ENCODE peak calls at places on chromosomes 2 and 18, in seven cellular contexts. W, R, D, E, F, T and K are unnamed samples.
A peak's percentile ranks its signal among the peaks of the same experiment; 100 is the strongest.

GRCh38 chr18:46485675-46486200 is 171.3 kb downstream of the LOXHD1 start:
- DNase-seq in W (no peak), R (no peak), D (no peak), E (no peak), F (no peak), T (no peak), K (peak; percentile 54)

GRCh38 chr2:62785216-62785615 is 79.7 kb downstream of the EHBP1 start:
- DNase-seq in W (no peak), R (no peak), D (no peak), E (no peak), F (no peak), T (no peak), K (peak; percentile 29)

GRCh38 chr18:56702946-56703345 is 51.8 kb downstream of the WDR7 start:
- DNase-seq in W (peak; percentile 22), R (peak; percentile 49), D (no peak), E (no peak), F (peak; percentile 35), T (peak; percentile 65), K (peak; percentile 62)

GRCh38 chr2:239983004-239983778 is 42.0 kb downstream of the NDUFA10 start:
- DNase-seq in W (no peak), R (no peak), D (no peak), E (no peak), F (no peak), T (no peak), K (no peak)

GRCh38 chr2:130390460-130391057 is 34.7 kb downstream of the PTPN18 start:
- DNase-seq in W (peak; percentile 71), R (no peak), D (peak; percentile 64), E (no peak), F (no peak), T (no peak), K (no peak)

GRCh38 chr2:120316528-120317179 is 29.3 kb upstream of the INHBB start:
- DNase-seq in W (no peak), R (no peak), D (no peak), E (no peak), F (no peak), T (no peak), K (no peak)

GRCh38 chr2:134866498-134867099 is 28.2 kb downstream of the ACMSD start:
- DNase-seq in W (no peak), R (no peak), D (no peak), E (no peak), F (no peak), T (no peak), K (peak; percentile 84)

GRCh38 chr18:76364282-76365259 is 130.5 kb downstream of the ZNF516 start:
- DNase-seq in W (no peak), R (no peak), D (no peak), E (no peak), F (no peak), T (no peak), K (no peak)

GRCh38 chr2:183995632-183996031 is 602.7 kb upstream of the ZNF804A start:
- DNase-seq in W (no peak), R (no peak), D (no peak), E (no peak), F (no peak), T (no peak), K (peak; percentile 15)

GRCh38 chr2:145402706-145403277 is 882.9 kb upstream of the ZEB2 start:
- DNase-seq in W (no peak), R (no peak), D (no peak), E (no peak), F (no peak), T (no peak), K (peak; percentile 35)

GRCh38 chr2:174873457-174873856 is 109.2 kb upstream of the CHRNA1 start:
- DNase-seq in W (no peak), R (peak; percentile 16), D (no peak), E (no peak), F (no peak), T (peak; percentile 38), K (no peak)

GRCh38 chr2:220891405-220891804 is 680.7 kb downstream of the EPHA4 start:
- DNase-seq in W (no peak), R (peak; percentile 60), D (no peak), E (no peak), F (no peak), T (peak; percentile 63), K (peak; percentile 94)

GRCh38 chr2:74014813-74015212 is 30.1 kb downstream of the TET3 start:
- DNase-seq in W (no peak), R (no peak), D (no peak), E (no peak), F (no peak), T (no peak), K (no peak)

GRCh38 chr2:160315337-160315736 is 115.3 kb upstream of the ITGB6 start:
- DNase-seq in W (no peak), R (no peak), D (no peak), E (no peak), F (no peak), T (no peak), K (no peak)

GRCh38 chr2:140975237-140975636 is 1155.6 kb downstream of the LRP1B start:
- DNase-seq in W (no peak), R (no peak), D (no peak), E (no peak), F (no peak), T (no peak), K (peak; percentile 52)

GRCh38 chr2:228063558-228063957 is 117.9 kb downstream of the SPHKAP start:
- DNase-seq in W (no peak), R (no peak), D (no peak), E (no peak), F (no peak), T (no peak), K (no peak)

GRCh38 chr2:73020657-73021370 is 50.7 kb downstream of the SFXN5 start:
- DNase-seq in W (no peak), R (no peak), D (no peak), E (no peak), F (no peak), T (no peak), K (peak; percentile 19)

GRCh38 chr2:27162151-27163121 is 13.6 kb downstream of the TCF23 start:
- DNase-seq in W (no peak), R (no peak), D (no peak), E (no peak), F (no peak), T (no peak), K (no peak)

GRCh38 chr2:206361407-206362045 is 81.8 kb upstream of the ADAM23 start:
- DNase-seq in W (no peak), R (no peak), D (no peak), E (peak; percentile 57), F (no peak), T (no peak), K (peak; percentile 55)

GRCh38 chr2:28528206-28528605 is 32.3 kb downstream of the PLB1 start:
- DNase-seq in W (no peak), R (no peak), D (peak; percentile 91), E (no peak), F (no peak), T (no peak), K (no peak)

GRCh38 chr2:141554810-141555209 is 576.0 kb downstream of the LRP1B start:
- DNase-seq in W (no peak), R (peak; percentile 63), D (no peak), E (no peak), F (no peak), T (peak; percentile 68), K (peak; percentile 53)

GRCh38 chr2:105749583-105750399 is 5.1 kb downstream of the NCK2 start:
- DNase-seq in W (no peak), R (no peak), D (no peak), E (no peak), F (peak; percentile 56), T (no peak), K (no peak)
- H3K4me3 ChIP-seq in W (no peak overlapping the region), R (no peak overlapping the region), D (no peak overlapping the region), E (no peak overlapping the region), F (no peak overlapping the region), T (no peak overlapping the region), K (no peak overlapping the region)

DNA sequence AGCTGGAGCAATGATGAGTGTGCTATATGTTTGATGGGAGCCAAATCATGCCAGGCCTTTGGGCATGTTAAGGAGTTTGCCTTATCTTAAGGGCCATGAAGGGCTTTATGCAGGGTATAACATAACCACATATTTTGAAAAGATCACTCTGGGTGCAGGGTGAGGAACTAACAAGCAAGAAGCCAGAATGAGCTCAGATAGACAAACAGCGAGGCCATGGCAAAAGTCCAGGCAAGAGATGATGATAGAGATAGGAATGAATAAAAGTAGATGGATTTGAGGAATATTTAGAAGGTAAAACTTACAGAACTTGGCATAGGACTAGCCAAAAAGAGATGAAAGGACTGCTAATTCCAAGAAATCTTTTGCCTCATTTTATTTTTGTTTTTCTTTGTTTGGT is 6.7 kb downstream of the GALNT3 start:
- DNase-seq in W (no peak), R (no peak), D (no peak), E (no peak), F (no peak), T (no peak), K (no peak)
- TF ChIP-seq CTCF in W (no peak), R (no peak), D (no peak), E (no peak), F (no peak), T (no peak), K (no peak)

GRCh38 chr2:105393373-105394055 is 5.3 kb downstream of the FHL2 start:
- DNase-seq in W (no peak), R (no peak), D (peak; percentile 65), E (no peak), F (no peak), T (no peak), K (no peak)

GRCh38 chr2:105397025-105397722 is 1.7 kb downstream of the FHL2 start:
- DNase-seq in W (no peak), R (no peak), D (peak; percentile 26), E (no peak), F (no peak), T (no peak), K (no peak)

GRCh38 chr2:105396254-105397024 is 2.4 kb downstream of the FHL2 start:
- DNase-seq in W (peak; percentile 75), R (no peak), D (peak; percentile 43), E (no peak), F (peak; percentile 82), T (no peak), K (peak; percentile 99)

GRCh38 chr2:105395691-105396090 is 3.2 kb downstream of the FHL2 start:
- DNase-seq in W (no peak), R (no peak), D (peak; percentile 51), E (no peak), F (no peak), T (no peak), K (no peak)

DNA sequence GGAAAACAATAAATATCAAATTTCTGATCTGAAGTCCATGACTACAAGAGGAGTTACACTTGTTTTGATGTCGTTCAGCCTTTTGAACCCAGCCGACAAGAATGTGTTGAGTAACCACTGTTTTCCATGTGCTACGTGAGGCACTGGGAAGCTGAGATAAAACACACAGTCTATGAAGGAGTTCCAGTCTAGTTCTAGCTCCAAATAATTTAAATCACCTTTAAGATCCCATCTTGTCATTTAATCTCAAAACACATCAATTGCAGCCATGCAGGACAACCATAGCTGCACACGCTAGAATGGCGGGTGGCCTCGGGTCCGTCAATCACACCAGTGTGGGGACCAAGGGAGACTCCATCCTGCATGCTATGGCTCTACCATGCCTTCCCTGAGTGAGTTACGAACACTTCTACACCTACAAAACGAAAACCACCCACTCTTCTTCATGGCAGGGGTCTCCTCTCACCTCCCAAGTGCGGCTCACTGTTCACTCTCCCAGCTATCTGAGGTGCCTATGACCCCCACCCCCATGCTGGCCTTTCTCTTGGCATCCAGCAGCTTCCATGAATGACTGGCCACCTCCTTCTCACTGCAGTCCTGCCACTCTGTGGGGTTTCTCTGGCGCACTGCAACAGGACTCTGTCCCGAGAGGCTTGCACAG is 3.8 kb downstream of the FHL2 start:
- DNase-seq in W (no peak), R (no peak), D (peak; percentile 48), E (no peak), F (no peak), T (no peak), K (no peak)
- H3K36me3 ChIP-seq in W (no peaks in the 10 kb centered on the region), R (no peaks in the 10 kb centered on the region), D (peaks cover 40% of the 10 kb centered on the region), E (no peaks in the 10 kb centered on the region), F (no peaks in the 10 kb centered on the region), T (no peaks in the 10 kb centered on the region), K (peaks cover 14% of the 10 kb centered on the region)

GRCh38 chr2:138504546-138505239 is 3.1 kb downstream of the SPOPL start:
- DNase-seq in W (no peak), R (no peak), D (no peak), E (peak; percentile 76), F (no peak), T (no peak), K (no peak)
- H3K4me3 ChIP-seq in W (no peak overlapping the region), R (no peak overlapping the region), D (no peak overlapping the region), E (peak overlapping the region; percentile 77), F (no peak overlapping the region), T (peak overlapping the region; percentile 7), K (no peak overlapping the region)